ENCODE peak calls at places on chromosomes 7 and 10, in seven cellular contexts. F, K, L, P, S, Z and U are unnamed samples. For H3K4me1, the result is how much of the 10 kb centered on the place peaks cover.

GRCh38 chr7:107696330-107696946 is 35.8 kb downstream of the SLC26A4 start:
- DNase-seq in F (no peak), Z (no peak), L (no peak), P (no peak), K (no peak), S (no peak), U (no peak)

GRCh38 chr10:96402417-96403305 is 43.9 kb upstream of the OPALIN start:
- DNase-seq in L (no peak), S (no peak), K (no peak), F (peak), P (no peak), Z (no peak), U (no peak)

GRCh38 chr7:1087952-1088920 is at the start of gene GPER1:
- DNase-seq in K (peak), P (no peak), S (peak), Z (peak), F (no peak), L (no peak), U (peak)

GRCh38 chr10:28946479-28946878 is 269.2 kb downstream of the BAMBI start:
- DNase-seq in P (no peak), S (no peak), K (no peak), F (no peak), L (no peak), Z (no peak), U (no peak)

GRCh38 chr7:35624299-35625186 is 70.4 kb downstream of the HERPUD2 start:
- DNase-seq in S (peak), F (peak), L (peak), Z (peak), P (peak), K (no peak), U (peak)

GRCh38 chr7:4282434-4283223 is 399.5 kb upstream of the FOXK1 start:
- DNase-seq in L (no peak), K (no peak), Z (no peak), P (no peak), S (no peak), F (no peak), U (no peak)

GRCh38 chr10:119541459-119542356 is 811 bp downstream of the RGS10 start:
- DNase-seq in S (peak), F (no peak), L (peak), P (peak), Z (no peak), K (no peak), U (no peak)

GRCh38 chr7:155002411-155003214 is at the start of gene PAXIP1:
- DNase-seq in K (peak), L (peak), Z (no peak), F (peak), P (peak), S (peak), U (peak)

GRCh38 chr10:130573446-130573845 is 437.3 kb downstream of the GLRX3 start:
- DNase-seq in F (no peak), K (no peak), Z (no peak), S (no peak), L (no peak), P (no peak), U (no peak)

GRCh38 chr7:44473295-44473694 is 17.2 kb downstream of the NUDCD3 start:
- DNase-seq in P (no peak), K (no peak), F (peak), Z (no peak), L (no peak), S (no peak), U (no peak)

GRCh38 chr7:148156248-148156647 is 434.3 kb upstream of the C7orf33 start:
- DNase-seq in F (no peak), Z (no peak), K (no peak), L (no peak), P (no peak), S (no peak), U (no peak)

GRCh38 chr7:129317450-129317849 is 92.6 kb downstream of the AHCYL2 start:
- DNase-seq in Z (no peak), P (no peak), S (no peak), F (no peak), K (no peak), L (no peak), U (no peak)

GRCh38 chr10:101934911-101935310 is 91.3 kb upstream of the KCNIP2 start:
- DNase-seq in P (no peak), F (no peak), L (no peak), S (no peak), Z (no peak), K (no peak), U (no peak)

GRCh38 chr7:151429555-151430331 is 10.2 kb downstream of the CRYGN start:
- DNase-seq in Z (no peak), F (no peak), S (peak), L (no peak), K (no peak), P (peak), U (peak)

GRCh38 chr7:38825721-38826440 is 83.1 kb downstream of the VPS41 start:
- DNase-seq in F (no peak), S (no peak), K (no peak), P (no peak), Z (no peak), L (no peak), U (no peak)

GRCh38 chr7:92695308-92696261 is 105.4 kb upstream of the FAM133B start:
- DNase-seq in F (peak), Z (peak), K (peak), L (no peak), S (peak), P (no peak), U (peak)

GRCh38 chr7:68776326-68776725 is 821.9 kb upstream of the AUTS2 start:
- DNase-seq in S (no peak), P (no peak), Z (no peak), L (no peak), F (no peak), K (no peak), U (no peak)

GRCh38 chr7:14207154-14207553 is 217.7 kb upstream of the ETV1 start:
- DNase-seq in P (no peak), S (no peak), F (no peak), K (no peak), L (no peak), Z (no peak), U (no peak)

GRCh38 chr10:99698504-99699080 is 33.3 kb downstream of the COX15 start:
- DNase-seq in P (no peak), K (no peak), Z (no peak), L (no peak), S (no peak), F (no peak), U (no peak)

GRCh38 chr10:30190831-30191552 is 131.6 kb upstream of the JCAD start:
- DNase-seq in Z (no peak), F (peak), K (no peak), L (no peak), S (no peak), P (no peak), U (no peak)

GRCh38 chr7:52959336-52959735 is 76.1 kb upstream of the POM121L12 start:
- DNase-seq in L (no peak), F (no peak), K (no peak), P (no peak), Z (no peak), S (no peak), U (no peak)

GRCh38 chr10:119131512-119132240 is 27.8 kb downstream of the DENND10 start:
- DNase-seq in F (no peak), K (no peak), S (peak), L (no peak), Z (peak), P (peak), U (no peak)

GRCh38 chr7:1473864-1474512 is 14.7 kb upstream of the MICALL2 start:
- DNase-seq in P (peak), Z (peak), L (peak), K (peak), F (peak), S (peak), U (peak)

GRCh38 chr7:150370612-150371071 is 2.0 kb downstream of the REPIN1 start:
- DNase-seq in F (no peak), K (peak), P (no peak), Z (no peak), L (no peak), S (no peak), U (no peak)

GRCh38 chr7:23098029-23098428 is 7.6 kb upstream of the KLHL7 start:
- DNase-seq in K (no peak), S (no peak), L (no peak), F (no peak), P (no peak), Z (no peak), U (no peak)
- H3K4me3 ChIP-seq in K (no peak), S (no peak), L (no peak), F (no peak), P (no peak), Z (no peak), U (no peak)

DNA sequence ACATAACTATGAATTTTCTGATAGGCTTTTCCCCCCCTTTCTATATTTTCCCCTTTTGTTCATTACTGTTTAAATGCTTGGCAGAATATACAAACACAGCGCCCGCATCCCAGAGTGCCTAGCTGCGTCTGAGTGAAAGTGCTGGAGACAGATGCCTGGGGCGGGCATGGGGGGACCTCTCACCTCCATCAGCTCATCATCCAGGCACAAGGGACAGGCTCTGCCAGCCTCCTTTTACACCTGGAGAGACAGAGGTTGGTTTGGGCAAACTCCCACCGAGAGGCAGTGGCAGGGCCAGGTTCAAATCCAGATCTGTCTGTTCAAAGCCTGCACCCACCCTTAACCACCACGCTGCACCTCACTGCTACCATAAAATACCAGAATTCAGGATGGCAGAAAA is 104.5 kb downstream of the FAM53B start:
- DNase-seq in Z (no peak), L (no peak), F (no peak), K (no peak), S (no peak), P (no peak), U (no peak)
- H3K4me1 ChIP-seq in Z (under half), L (under half), F (under half), K (under half), S (under half), P (half or more), U (half or more)

GRCh38 chr7:106023369-106024322 is 60.6 kb downstream of the CDHR3 start:
- DNase-seq in K (no peak), L (peak), Z (no peak), S (no peak), P (no peak), F (no peak), U (no peak)
- H3K4me3 ChIP-seq in K (no peak), L (no peak), Z (no peak), S (no peak), P (peak), F (no peak), U (no peak)

DNA sequence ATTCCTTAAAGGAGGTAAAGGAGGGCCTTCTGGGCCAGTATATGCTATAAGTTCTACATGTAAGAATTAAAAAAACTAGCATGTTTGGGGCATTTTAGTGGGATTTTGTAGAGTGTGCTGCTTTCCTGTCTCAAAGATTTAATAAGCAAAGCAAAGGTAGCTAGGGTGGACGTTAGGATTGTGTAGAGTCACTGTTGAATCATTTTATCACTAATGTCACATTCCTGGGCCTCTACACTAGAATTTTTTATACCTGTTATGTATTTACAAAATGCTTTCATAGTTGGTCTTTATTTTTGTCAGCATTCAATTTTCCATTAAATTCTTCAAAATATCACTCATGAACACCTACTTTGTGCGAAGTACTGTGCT is 139.4 kb upstream of the PHYHIPL start:
- DNase-seq in F (no peak), S (no peak), K (no peak), Z (no peak), L (no peak), P (no peak), U (no peak)
- H3K4me1 ChIP-seq in F (under half), S (under half), K (under half), Z (under half), L (under half), P (under half), U (under half)

DNA sequence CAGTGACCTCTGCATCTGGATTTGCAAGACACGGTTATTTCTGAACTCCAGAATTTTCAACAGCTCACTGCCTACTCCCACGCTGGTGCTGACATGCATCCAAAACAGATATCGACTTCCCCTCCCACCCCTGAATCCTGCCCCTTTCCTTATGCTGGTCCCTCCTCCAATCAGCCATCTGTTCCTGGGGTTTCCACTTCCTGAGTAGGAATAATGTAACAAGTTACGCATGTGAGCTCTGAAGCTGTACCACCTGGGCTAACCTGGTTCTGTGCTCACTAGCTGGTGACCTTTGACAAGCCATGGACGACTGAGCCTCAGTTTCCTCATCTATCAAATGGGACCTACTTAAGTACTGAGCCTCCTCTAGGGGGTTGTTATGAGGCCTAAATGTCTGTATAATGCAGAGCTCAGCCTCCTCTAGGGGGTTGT is 1.7 kb upstream of the NCAPG2 start:
- DNase-seq in Z (no peak), F (no peak), K (no peak), L (peak), S (no peak), P (no peak), U (no peak)
- H3K4me3 ChIP-seq in Z (no peak), F (no peak), K (no peak), L (no peak), S (no peak), P (no peak), U (no peak)

GRCh38 chr7:2758673-2759603 is 70.9 kb downstream of the AMZ1 start:
- DNase-seq in P (no peak), L (no peak), F (no peak), Z (no peak), K (no peak), S (no peak), U (no peak)
- H3K4me1 ChIP-seq in P (under half), L (under half), F (under half), Z (half or more), K (under half), S (under half), U (under half)

GRCh38 chr10:128064615-128065580 is 61.3 kb downstream of the MKI67 start:
- DNase-seq in S (peak), L (no peak), K (peak), P (peak), F (peak), Z (peak), U (no peak)
- H3K4me3 ChIP-seq in S (no peak), L (no peak), K (no peak), P (peak), F (no peak), Z (no peak), U (no peak)

DNA sequence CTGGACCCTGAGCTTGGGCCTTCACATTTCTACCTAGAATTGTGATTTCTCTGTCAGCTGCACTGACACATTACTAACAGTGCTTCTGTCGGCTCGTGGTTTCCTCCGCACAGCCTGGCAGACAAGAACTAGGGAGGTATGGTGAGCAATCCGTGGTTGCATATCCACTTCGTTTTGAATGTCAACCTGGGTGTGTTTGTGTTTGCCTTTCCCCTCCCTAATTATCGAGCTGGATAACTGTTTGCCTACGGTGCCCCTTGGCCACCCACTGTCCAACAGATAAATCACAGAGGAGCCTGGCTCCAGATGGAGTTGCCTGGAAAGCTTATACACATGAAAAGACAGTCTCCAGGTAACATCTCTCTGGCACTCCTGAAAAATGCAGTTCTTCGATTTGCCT is 228.9 kb downstream of the TRIL start:
- DNase-seq in Z (no peak), F (no peak), S (no peak), L (no peak), P (no peak), K (no peak), U (no peak)
- H3K4me1 ChIP-seq in Z (under half), F (under half), S (under half), L (under half), P (under half), K (under half), U (under half)